ENCODE peak calls at places on chromosome 10, in eight cellular contexts. O is tibial nerve, C is breast epithelium, V is endothelial cell of umbilical vein, R is uterus, X is right lobe of liver, P is gastrocnemius medialis, M is K562. B is an unnamed sample.

GRCh38 chr10:24826022-24826421 is 102.3 kb upstream of the ARHGAP21 start:
- DNase-seq in O (no peak), C (no peak), V (peak), X (no peak), M (no peak), R (no peak), P (no peak), B (no peak)

GRCh38 chr10:51748959-51749358 is 49.6 kb upstream of the CSTF2T start:
- DNase-seq in M (no peak), C (no peak), V (no peak), X (no peak), P (no peak), O (no peak), R (no peak), B (no peak)

GRCh38 chr10:57119690-57120089 is 758.6 kb upstream of the ZWINT start:
- DNase-seq in C (no peak), M (no peak), P (no peak), X (no peak), V (no peak), O (no peak), R (no peak), B (no peak)

GRCh38 chr10:19918800-19919199 is 102.6 kb downstream of the PLXDC2 start:
- DNase-seq in P (no peak), V (no peak), X (no peak), C (no peak), O (no peak), R (no peak), M (no peak), B (no peak)

GRCh38 chr10:69333205-69333604 is 54.9 kb downstream of the HK1 start:
- DNase-seq in X (no peak), M (no peak), O (no peak), V (no peak), P (peak), R (no peak), C (peak), B (no peak)

GRCh38 chr10:80322158-80322557 is 32.7 kb upstream of the MAT1A start:
- DNase-seq in O (no peak), V (no peak), R (no peak), X (no peak), P (no peak), M (no peak), C (no peak), B (no peak)

GRCh38 chr10:128324058-128324457 is 197.8 kb upstream of the MKI67 start:
- DNase-seq in M (peak), R (no peak), X (peak), V (no peak), O (peak), P (peak), C (no peak), B (no peak)

GRCh38 chr10:6119423-6119822 is 30.6 kb downstream of the RBM17 start:
- DNase-seq in V (no peak), O (no peak), X (no peak), P (no peak), C (no peak), R (no peak), M (no peak), B (no peak)

GRCh38 chr10:97916586-97916985 is 66.9 kb downstream of the GOLGA7B start:
- DNase-seq in P (peak), V (no peak), X (no peak), M (no peak), C (peak), O (peak), R (no peak), B (no peak)

GRCh38 chr10:72245949-72246525 is 27.7 kb upstream of the DDIT4 start:
- DNase-seq in R (no peak), M (no peak), X (no peak), O (no peak), C (no peak), V (no peak), P (no peak), B (no peak)

GRCh38 chr10:72250666-72251065 is 23.1 kb upstream of the DDIT4 start:
- DNase-seq in X (peak), P (peak), R (peak), C (peak), V (peak), M (no peak), O (peak), B (no peak)

GRCh38 chr10:72244573-72245038 is 28.5 kb upstream of the ASCC1 start:
- DNase-seq in C (no peak), R (no peak), M (no peak), P (no peak), X (no peak), V (no peak), O (no peak), B (no peak)

GRCh38 chr10:72251635-72252034 is 22.1 kb upstream of the DDIT4 start:
- DNase-seq in X (no peak), V (no peak), P (no peak), C (no peak), R (no peak), O (no peak), M (no peak), B (no peak)

DNA sequence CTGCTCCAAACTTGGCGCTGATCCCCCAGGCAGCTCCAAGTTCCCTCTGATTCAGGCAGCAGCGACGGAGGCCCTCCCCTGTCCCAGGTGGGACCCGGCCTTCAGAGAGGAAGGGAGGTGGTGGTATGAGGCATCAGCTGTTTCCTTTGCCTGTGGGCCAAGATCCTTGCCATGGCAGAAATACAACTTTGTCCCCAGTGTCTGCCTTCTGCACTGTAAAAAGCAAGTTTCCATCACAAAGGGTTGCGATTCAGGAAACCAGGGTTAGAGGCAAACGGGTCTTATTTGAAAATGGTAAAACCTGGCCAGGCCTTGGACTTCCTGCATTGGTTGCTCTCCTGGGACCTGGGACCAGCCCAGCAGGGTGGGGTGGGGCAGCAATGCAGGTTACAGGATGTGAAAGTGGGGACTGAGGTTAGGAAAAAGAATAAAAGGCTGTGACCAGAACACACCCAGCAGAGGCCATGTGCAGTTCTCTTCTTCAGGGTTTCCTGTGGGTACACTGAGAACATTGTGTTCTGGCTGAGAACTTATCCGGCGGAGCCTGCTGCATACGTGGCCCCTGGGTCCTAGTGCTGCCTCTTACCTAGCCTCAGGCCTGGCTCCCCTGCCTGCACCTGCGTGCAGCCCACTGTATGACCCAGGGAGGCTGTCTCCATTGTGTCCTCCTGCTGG is 25.1 kb upstream of the DDIT4 start:
- DNase-seq in X (peak), P (peak), M (no peak), O (peak), C (peak), V (peak), R (peak), B (no peak)
- TF ChIP-seq POLR2A in X (peak), P (peak), M (no peak), O (peak), C (no peak), V (no peak), R (peak), B (no peak)

GRCh38 chr10:70480254-70480861 is 1.8 kb downstream of the PALD1 start:
- DNase-seq in O (no peak), X (no peak), M (no peak), V (no peak), C (no peak), R (no peak), P (no peak), B (no peak)

GRCh38 chr10:70479626-70480253 is 1.2 kb downstream of the PALD1 start:
- DNase-seq in M (no peak), O (no peak), P (peak), X (no peak), R (no peak), V (no peak), C (no peak), B (no peak)

GRCh38 chr10:70477661-70478162 is 855 bp upstream of the PALD1 start:
- DNase-seq in C (no peak), V (peak), M (peak), O (no peak), X (peak), P (no peak), R (peak), B (no peak)

GRCh38 chr10:70479161-70479531 is 579 bp downstream of the PALD1 start:
- DNase-seq in P (no peak), C (no peak), M (no peak), V (no peak), X (no peak), O (no peak), R (no peak), B (no peak)

DNA sequence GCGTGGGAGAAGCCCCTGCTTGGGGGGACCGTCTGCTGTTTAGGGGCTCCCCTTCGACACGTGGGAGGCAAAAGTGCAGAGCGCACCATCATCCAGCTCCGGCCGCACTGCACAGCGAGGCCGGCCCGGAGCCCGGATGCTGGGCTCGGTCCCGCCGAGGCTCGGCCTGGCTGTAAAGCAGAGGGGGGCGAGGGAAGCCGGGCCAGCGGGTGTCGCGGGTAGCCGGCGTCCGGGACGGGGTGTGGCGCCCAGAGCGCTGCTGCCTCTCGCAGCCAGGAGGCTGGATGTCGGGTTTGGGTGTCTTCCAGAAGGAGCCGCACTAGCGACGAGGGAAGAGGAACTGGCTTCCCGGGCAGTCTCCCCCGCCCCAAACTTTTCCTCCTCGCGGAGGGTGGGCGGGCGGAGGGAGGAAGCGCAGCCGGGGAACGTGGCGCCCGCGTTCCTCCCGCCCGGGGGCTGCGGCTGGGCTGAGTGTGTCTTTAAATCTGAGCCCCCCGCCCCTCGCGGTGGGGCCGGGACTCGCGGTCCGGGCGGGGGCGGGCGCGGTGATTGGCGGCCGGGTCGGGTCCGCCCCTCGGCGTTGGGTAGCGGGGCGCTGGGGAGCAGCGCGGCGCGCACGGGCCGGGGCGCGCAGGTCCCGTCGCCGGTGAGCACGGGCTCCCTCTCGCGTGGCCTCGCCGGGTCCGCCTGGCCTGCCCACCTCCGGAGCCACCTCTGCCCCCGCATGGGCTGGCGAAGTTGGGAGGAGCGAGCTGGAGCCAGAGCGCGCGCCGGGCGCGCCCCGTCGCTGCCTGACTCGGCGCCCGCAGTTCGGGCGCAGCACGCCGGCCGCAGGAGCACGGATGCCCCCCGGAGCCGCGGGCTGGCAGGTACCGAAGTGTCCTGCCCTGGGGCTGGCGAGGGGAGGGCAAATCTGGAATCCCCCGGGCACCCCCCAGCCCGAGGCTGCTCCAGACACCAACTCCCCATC is at the start of gene PALD1:
- DNase-seq in V (peak), M (peak), X (peak), C (peak), P (peak), O (peak), R (peak), B (no peak)
- TF ChIP-seq POLR2A in V (no peak), M (no peak), X (peak), C (no peak), P (peak), O (no peak), R (peak), B (no peak)

GRCh38 chr10:124029559-124029958 is 63.8 kb downstream of the CHST15 start:
- DNase-seq in P (no peak), O (no peak), X (no peak), C (no peak), R (no peak), M (no peak), V (no peak), B (no peak)
- TF ChIP-seq POLR2A in P (no peak), O (no peak), X (no peak), C (no peak), R (no peak), M (no peak), V (no peak), B (no peak)

GRCh38 chr10:31319602-31320178 is 674 bp downstream of the ZEB1 start:
- DNase-seq in R (no peak), M (peak), O (no peak), V (no peak), X (no peak), P (no peak), C (no peak), B (peak)

GRCh38 chr10:31317171-31317570 is 1.8 kb upstream of the ZEB1 start:
- DNase-seq in V (no peak), P (no peak), R (no peak), C (no peak), X (no peak), O (no peak), M (no peak), B (no peak)

GRCh38 chr10:31317652-31318381 is 1.2 kb upstream of the ZEB1 start:
- DNase-seq in M (peak), O (no peak), X (peak), V (peak), P (no peak), R (no peak), C (peak), B (no peak)

GRCh38 chr10:31318854-31319601 is at the start of gene ZEB1:
- DNase-seq in M (peak), C (peak), O (peak), P (peak), X (peak), V (peak), R (peak), B (peak)

DNA sequence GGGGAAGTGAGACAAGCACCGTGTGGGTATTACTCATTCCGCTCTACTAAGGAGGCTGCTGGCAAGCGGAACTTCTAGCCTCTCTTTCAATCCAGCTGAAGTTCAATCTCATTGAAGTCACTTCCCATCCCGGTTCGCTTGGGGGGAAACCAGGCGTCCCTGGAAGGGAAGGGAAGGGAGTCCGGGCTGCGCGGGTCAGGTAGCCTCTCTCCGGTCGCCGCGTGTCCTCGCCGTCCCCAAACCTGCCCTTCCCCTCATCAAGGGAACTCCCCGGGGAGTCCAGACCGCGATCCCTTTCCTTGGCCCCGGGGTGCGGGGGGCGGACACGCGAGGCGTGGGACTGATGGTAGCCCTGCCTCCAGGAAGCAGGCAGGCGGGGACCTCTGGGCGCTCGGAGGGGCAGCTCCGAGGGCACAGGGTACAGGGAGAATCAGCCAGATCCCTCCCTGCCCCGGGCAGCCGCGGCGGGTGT is 598 bp upstream of the ZEB1 start:
- DNase-seq in C (no peak), P (peak), O (peak), X (peak), M (peak), R (no peak), V (no peak), B (peak)
- TF ChIP-seq POLR2A in C (no peak), P (peak), O (no peak), X (peak), M (no peak), R (peak), V (peak), B (peak)

B was measured in H54.